ENCODE peak calls at places on chromosome X, in nine cellular contexts. One of them, this sample, is unnamed.

GRCh38 chrX:7351946-7352345 is 204.0 kb upstream of the PUDP start:
- DNase-seq in GDM1: no peak
- DNase-seq in stimulated activated CD4-positive, alpha-beta T cell treated with anti-CD3 and anti-CD28 coated beads, TNF-alpha, amount 100 ng/mL, for 4 hours: no peak
- DNase-seq in iris pigment epithelial cell: peak
- DNase-seq in CD4-positive, alpha-beta T cell: no peak
- DNase-seq in mucosa of gallbladder: no peak
- DNase-seq in Peyer's patch: no peak
- DNase-seq in HFF-Myc: no peak
- DNase-seq in T follicular helper cell: no peak
- DNase-seq in this sample: no peak

GRCh38 chrX:75623535-75623934 is 100.7 kb upstream of the ZDHHC15 start:
- DNase-seq in GDM1: no peak
- DNase-seq in stimulated activated CD4-positive, alpha-beta T cell treated with anti-CD3 and anti-CD28 coated beads, TNF-alpha, amount 100 ng/mL, for 4 hours: no peak
- DNase-seq in iris pigment epithelial cell: peak
- DNase-seq in CD4-positive, alpha-beta T cell: no peak
- DNase-seq in mucosa of gallbladder: no peak
- DNase-seq in Peyer's patch: no peak
- DNase-seq in HFF-Myc: no peak
- DNase-seq in T follicular helper cell: no peak
- DNase-seq in this sample: no peak

GRCh38 chrX:72305286-72306084 is at the start of gene CITED1:
- DNase-seq in GDM1: no peak
- DNase-seq in stimulated activated CD4-positive, alpha-beta T cell treated with anti-CD3 and anti-CD28 coated beads, TNF-alpha, amount 100 ng/mL, for 4 hours: no peak
- DNase-seq in iris pigment epithelial cell: no peak
- DNase-seq in CD4-positive, alpha-beta T cell: no peak
- DNase-seq in mucosa of gallbladder: no peak
- DNase-seq in Peyer's patch: no peak
- DNase-seq in HFF-Myc: no peak
- DNase-seq in T follicular helper cell: no peak
- DNase-seq in this sample: no peak

GRCh38 chrX:72057844-72058243 is 73.9 kb downstream of the RTL5 start:
- DNase-seq in GDM1: no peak
- DNase-seq in stimulated activated CD4-positive, alpha-beta T cell treated with anti-CD3 and anti-CD28 coated beads, TNF-alpha, amount 100 ng/mL, for 4 hours: no peak
- DNase-seq in iris pigment epithelial cell: no peak
- DNase-seq in CD4-positive, alpha-beta T cell: no peak
- DNase-seq in mucosa of gallbladder: no peak
- DNase-seq in Peyer's patch: no peak
- DNase-seq in HFF-Myc: no peak
- DNase-seq in T follicular helper cell: no peak
- DNase-seq in this sample: no peak

GRCh38 chrX:2934715-2935363 is 5.7 kb upstream of the ARSD start:
- DNase-seq in GDM1: no peak
- DNase-seq in stimulated activated CD4-positive, alpha-beta T cell treated with anti-CD3 and anti-CD28 coated beads, TNF-alpha, amount 100 ng/mL, for 4 hours: no peak
- DNase-seq in iris pigment epithelial cell: no peak
- DNase-seq in CD4-positive, alpha-beta T cell: no peak
- DNase-seq in mucosa of gallbladder: no peak
- DNase-seq in Peyer's patch: no peak
- DNase-seq in HFF-Myc: no peak
- DNase-seq in T follicular helper cell: no peak
- DNase-seq in this sample: no peak

GRCh38 chrX:101417981-101418841 is 10.2 kb downstream of the HNRNPH2 start:
- DNase-seq in GDM1: peak
- DNase-seq in stimulated activated CD4-positive, alpha-beta T cell treated with anti-CD3 and anti-CD28 coated beads, TNF-alpha, amount 100 ng/mL, for 4 hours: no peak
- DNase-seq in iris pigment epithelial cell: peak
- DNase-seq in CD4-positive, alpha-beta T cell: peak
- DNase-seq in mucosa of gallbladder: no peak
- DNase-seq in Peyer's patch: peak
- DNase-seq in HFF-Myc: no peak
- DNase-seq in T follicular helper cell: no peak
- DNase-seq in this sample: peak

GRCh38 chrX:104253567-104254441 is 929 bp downstream of the ESX1 start:
- DNase-seq in GDM1: no peak
- DNase-seq in stimulated activated CD4-positive, alpha-beta T cell treated with anti-CD3 and anti-CD28 coated beads, TNF-alpha, amount 100 ng/mL, for 4 hours: no peak
- DNase-seq in iris pigment epithelial cell: no peak
- DNase-seq in CD4-positive, alpha-beta T cell: no peak
- DNase-seq in mucosa of gallbladder: no peak
- DNase-seq in Peyer's patch: no peak
- DNase-seq in HFF-Myc: no peak
- DNase-seq in T follicular helper cell: no peak
- DNase-seq in this sample: no peak

GRCh38 chrX:68372665-68373064 is 60.6 kb downstream of the OPHN1 start:
- DNase-seq in GDM1: no peak
- DNase-seq in stimulated activated CD4-positive, alpha-beta T cell treated with anti-CD3 and anti-CD28 coated beads, TNF-alpha, amount 100 ng/mL, for 4 hours: no peak
- DNase-seq in iris pigment epithelial cell: no peak
- DNase-seq in CD4-positive, alpha-beta T cell: no peak
- DNase-seq in mucosa of gallbladder: no peak
- DNase-seq in Peyer's patch: no peak
- DNase-seq in HFF-Myc: no peak
- DNase-seq in T follicular helper cell: no peak
- DNase-seq in this sample: no peak

GRCh38 chrX:54358424-54359211 is 772 bp upstream of the WNK3 start:
- DNase-seq in GDM1: no peak
- DNase-seq in stimulated activated CD4-positive, alpha-beta T cell treated with anti-CD3 and anti-CD28 coated beads, TNF-alpha, amount 100 ng/mL, for 4 hours: peak
- DNase-seq in iris pigment epithelial cell: peak
- DNase-seq in CD4-positive, alpha-beta T cell: peak
- DNase-seq in mucosa of gallbladder: peak
- DNase-seq in Peyer's patch: peak
- DNase-seq in HFF-Myc: no peak
- DNase-seq in T follicular helper cell: peak
- DNase-seq in this sample: no peak

GRCh38 chrX:140815868-140816267 is 106.3 kb downstream of the LINC00632 start:
- DNase-seq in GDM1: no peak
- DNase-seq in stimulated activated CD4-positive, alpha-beta T cell treated with anti-CD3 and anti-CD28 coated beads, TNF-alpha, amount 100 ng/mL, for 4 hours: no peak
- DNase-seq in iris pigment epithelial cell: peak
- DNase-seq in CD4-positive, alpha-beta T cell: no peak
- DNase-seq in mucosa of gallbladder: no peak
- DNase-seq in Peyer's patch: no peak
- DNase-seq in HFF-Myc: peak
- DNase-seq in T follicular helper cell: no peak
- DNase-seq in this sample: no peak

GRCh38 chrX:155857561-155857960 is 23.6 kb upstream of the VAMP7 start:
- DNase-seq in GDM1: peak
- DNase-seq in stimulated activated CD4-positive, alpha-beta T cell treated with anti-CD3 and anti-CD28 coated beads, TNF-alpha, amount 100 ng/mL, for 4 hours: no peak
- DNase-seq in iris pigment epithelial cell: peak
- DNase-seq in CD4-positive, alpha-beta T cell: no peak
- DNase-seq in mucosa of gallbladder: no peak
- DNase-seq in Peyer's patch: no peak
- DNase-seq in HFF-Myc: peak
- DNase-seq in T follicular helper cell: no peak
- DNase-seq in this sample: no peak

GRCh38 chrX:45806410-45807121 is 605.9 kb upstream of the DIPK2B start:
- DNase-seq in GDM1: peak
- DNase-seq in stimulated activated CD4-positive, alpha-beta T cell treated with anti-CD3 and anti-CD28 coated beads, TNF-alpha, amount 100 ng/mL, for 4 hours: no peak
- DNase-seq in iris pigment epithelial cell: peak
- DNase-seq in CD4-positive, alpha-beta T cell: peak
- DNase-seq in mucosa of gallbladder: no peak
- DNase-seq in Peyer's patch: peak
- DNase-seq in HFF-Myc: peak
- DNase-seq in T follicular helper cell: peak
- DNase-seq in this sample: no peak

GRCh38 chrX:155048997-155049619 is 21.8 kb downstream of the CMC4 start:
- DNase-seq in GDM1: peak
- DNase-seq in stimulated activated CD4-positive, alpha-beta T cell treated with anti-CD3 and anti-CD28 coated beads, TNF-alpha, amount 100 ng/mL, for 4 hours: no peak
- DNase-seq in iris pigment epithelial cell: peak
- DNase-seq in CD4-positive, alpha-beta T cell: peak
- DNase-seq in mucosa of gallbladder: peak
- DNase-seq in Peyer's patch: peak
- DNase-seq in HFF-Myc: no peak
- DNase-seq in T follicular helper cell: peak
- DNase-seq in this sample: no peak

GRCh38 chrX:1912193-1912592 is 297.3 kb downstream of the ASMT start:
- DNase-seq in GDM1: no peak
- DNase-seq in stimulated activated CD4-positive, alpha-beta T cell treated with anti-CD3 and anti-CD28 coated beads, TNF-alpha, amount 100 ng/mL, for 4 hours: no peak
- DNase-seq in iris pigment epithelial cell: no peak
- DNase-seq in CD4-positive, alpha-beta T cell: no peak
- DNase-seq in mucosa of gallbladder: no peak
- DNase-seq in Peyer's patch: no peak
- DNase-seq in HFF-Myc: no peak
- DNase-seq in T follicular helper cell: no peak
- DNase-seq in this sample: no peak

GRCh38 chrX:78622834-78623233 is 36.3 kb downstream of the RTL3 start:
- DNase-seq in GDM1: no peak
- DNase-seq in stimulated activated CD4-positive, alpha-beta T cell treated with anti-CD3 and anti-CD28 coated beads, TNF-alpha, amount 100 ng/mL, for 4 hours: no peak
- DNase-seq in iris pigment epithelial cell: no peak
- DNase-seq in CD4-positive, alpha-beta T cell: no peak
- DNase-seq in mucosa of gallbladder: no peak
- DNase-seq in Peyer's patch: no peak
- DNase-seq in HFF-Myc: no peak
- DNase-seq in T follicular helper cell: no peak
- DNase-seq in this sample: no peak

GRCh38 chrX:118536687-118537461 is 41.3 kb downstream of the DOCK11 start:
- DNase-seq in GDM1: no peak
- DNase-seq in stimulated activated CD4-positive, alpha-beta T cell treated with anti-CD3 and anti-CD28 coated beads, TNF-alpha, amount 100 ng/mL, for 4 hours: no peak
- DNase-seq in iris pigment epithelial cell: peak
- DNase-seq in CD4-positive, alpha-beta T cell: peak
- DNase-seq in mucosa of gallbladder: no peak
- DNase-seq in Peyer's patch: peak
- DNase-seq in HFF-Myc: no peak
- DNase-seq in T follicular helper cell: peak
- DNase-seq in this sample: no peak

GRCh38 chrX:132948648-132949260 is 9.7 kb downstream of the HS6ST2 start:
- DNase-seq in GDM1: no peak
- DNase-seq in stimulated activated CD4-positive, alpha-beta T cell treated with anti-CD3 and anti-CD28 coated beads, TNF-alpha, amount 100 ng/mL, for 4 hours: no peak
- DNase-seq in iris pigment epithelial cell: no peak
- DNase-seq in CD4-positive, alpha-beta T cell: no peak
- DNase-seq in mucosa of gallbladder: no peak
- DNase-seq in Peyer's patch: no peak
- DNase-seq in HFF-Myc: no peak
- DNase-seq in T follicular helper cell: no peak
- DNase-seq in this sample: no peak

GRCh38 chrX:104854188-104854587 is 288.2 kb downstream of the IL1RAPL2 start:
- DNase-seq in GDM1: no peak
- DNase-seq in stimulated activated CD4-positive, alpha-beta T cell treated with anti-CD3 and anti-CD28 coated beads, TNF-alpha, amount 100 ng/mL, for 4 hours: no peak
- DNase-seq in iris pigment epithelial cell: peak
- DNase-seq in CD4-positive, alpha-beta T cell: no peak
- DNase-seq in mucosa of gallbladder: no peak
- DNase-seq in Peyer's patch: no peak
- DNase-seq in HFF-Myc: no peak
- DNase-seq in T follicular helper cell: no peak
- DNase-seq in this sample: no peak

GRCh38 chrX:22105231-22105630 is 73.1 kb downstream of the PHEX start:
- DNase-seq in GDM1: no peak
- DNase-seq in stimulated activated CD4-positive, alpha-beta T cell treated with anti-CD3 and anti-CD28 coated beads, TNF-alpha, amount 100 ng/mL, for 4 hours: no peak
- DNase-seq in iris pigment epithelial cell: no peak
- DNase-seq in CD4-positive, alpha-beta T cell: no peak
- DNase-seq in mucosa of gallbladder: no peak
- DNase-seq in Peyer's patch: no peak
- DNase-seq in HFF-Myc: no peak
- DNase-seq in T follicular helper cell: no peak
- DNase-seq in this sample: no peak

GRCh38 chrX:108511721-108512120 is 72.1 kb downstream of the COL4A5 start:
- DNase-seq in GDM1: no peak
- DNase-seq in stimulated activated CD4-positive, alpha-beta T cell treated with anti-CD3 and anti-CD28 coated beads, TNF-alpha, amount 100 ng/mL, for 4 hours: no peak
- DNase-seq in iris pigment epithelial cell: peak
- DNase-seq in CD4-positive, alpha-beta T cell: no peak
- DNase-seq in mucosa of gallbladder: no peak
- DNase-seq in Peyer's patch: no peak
- DNase-seq in HFF-Myc: no peak
- DNase-seq in T follicular helper cell: no peak
- DNase-seq in this sample: no peak

GRCh38 chrX:16665089-16665488 is 15.1 kb downstream of the S100G start:
- DNase-seq in GDM1: no peak
- DNase-seq in stimulated activated CD4-positive, alpha-beta T cell treated with anti-CD3 and anti-CD28 coated beads, TNF-alpha, amount 100 ng/mL, for 4 hours: no peak
- DNase-seq in iris pigment epithelial cell: peak
- DNase-seq in CD4-positive, alpha-beta T cell: no peak
- DNase-seq in mucosa of gallbladder: no peak
- DNase-seq in Peyer's patch: no peak
- DNase-seq in HFF-Myc: peak
- DNase-seq in T follicular helper cell: no peak
- DNase-seq in this sample: no peak

GRCh38 chrX:142428916-142429315 is 223.8 kb upstream of the MAGEC2 start:
- DNase-seq in GDM1: no peak
- DNase-seq in stimulated activated CD4-positive, alpha-beta T cell treated with anti-CD3 and anti-CD28 coated beads, TNF-alpha, amount 100 ng/mL, for 4 hours: no peak
- DNase-seq in iris pigment epithelial cell: no peak
- DNase-seq in CD4-positive, alpha-beta T cell: no peak
- DNase-seq in mucosa of gallbladder: no peak
- DNase-seq in Peyer's patch: no peak
- DNase-seq in HFF-Myc: no peak
- DNase-seq in T follicular helper cell: no peak
- DNase-seq in this sample: no peak

GRCh38 chrX:131617182-131617581 is 73.3 kb downstream of the OR13H1 start:
- DNase-seq in GDM1: no peak
- DNase-seq in stimulated activated CD4-positive, alpha-beta T cell treated with anti-CD3 and anti-CD28 coated beads, TNF-alpha, amount 100 ng/mL, for 4 hours: no peak
- DNase-seq in iris pigment epithelial cell: peak
- DNase-seq in CD4-positive, alpha-beta T cell: no peak
- DNase-seq in mucosa of gallbladder: no peak
- DNase-seq in Peyer's patch: no peak
- DNase-seq in HFF-Myc: no peak
- DNase-seq in T follicular helper cell: no peak
- DNase-seq in this sample: no peak

This sample was measured in cerebellar nuclear complex.